ENCODE peak calls at places on chromosomes 7 and 10, in four cellular contexts. N, M, U and H are unnamed samples.

GRCh38 chr10:116098411-116099019 is 174.5 kb downstream of the GFRA1 start:
- DNase-seq in U (no peak), N (no peak), M (no peak), H (no peak)

GRCh38 chr7:28558236-28558635 is 145.9 kb downstream of the CREB5 start:
- DNase-seq in U (no peak), M (no peak), N (no peak), H (no peak)

GRCh38 chr10:14588084-14588937 is 186.4 kb downstream of the FAM107B start:
- DNase-seq in U (no peak), N (no peak), M (no peak), H (peak)

GRCh38 chr7:4774804-4775280 is 581 bp upstream of the AP5Z1 start:
- DNase-seq in M (no peak), U (no peak), N (no peak), H (no peak)

GRCh38 chr7:93231264-93231663 is 902 bp upstream of the VPS50 start:
- DNase-seq in M (no peak), U (no peak), N (no peak), H (peak)

GRCh38 chr7:49878627-49879026 is 105.2 kb downstream of the VWC2 start:
- DNase-seq in U (no peak), M (no peak), N (no peak), H (no peak)

GRCh38 chr7:2825595-2826227 is 18.4 kb downstream of the GNA12 start:
- DNase-seq in M (peak), U (no peak), N (no peak), H (no peak)

GRCh38 chr7:149787428-149788299 is 14.3 kb upstream of the ZNF467 start:
- DNase-seq in U (peak), M (peak), N (no peak), H (no peak)

GRCh38 chr7:150973571-150974451 is 4.3 kb downstream of the KCNH2 start:
- DNase-seq in U (peak), N (no peak), M (peak), H (no peak)

GRCh38 chr7:110922906-110923305 is 168.0 kb upstream of the LRRN3 start:
- DNase-seq in M (no peak), U (no peak), N (no peak), H (no peak)

GRCh38 chr10:13019280-13019679 is 17.8 kb upstream of the CCDC3 start:
- DNase-seq in U (no peak), N (no peak), M (no peak), H (no peak)

GRCh38 chr7:24318326-24318725 is 34.3 kb downstream of the NPY start:
- DNase-seq in M (peak), U (no peak), N (no peak), H (peak)

GRCh38 chr10:11005626-11006427 is 11.8 kb upstream of the CELF2 start:
- DNase-seq in M (no peak), N (no peak), U (no peak), H (no peak)

GRCh38 chr10:2173328-2173727 is 436.0 kb upstream of the ADARB2 start:
- DNase-seq in N (no peak), M (no peak), U (no peak), H (no peak)

GRCh38 chr10:132421377-132422168 is 24.6 kb downstream of the PWWP2B start:
- DNase-seq in N (no peak), M (no peak), U (peak), H (peak)
- TF ChIP-seq POLR2AphosphoS5 in N (no peak), M (no peak), U (no peak), H (peak)

GRCh38 chr7:66521675-66522074 is 107.0 kb upstream of the KCTD7 start:
- DNase-seq in M (no peak), N (no peak), U (no peak), H (no peak)

GRCh38 chr7:66524738-66525137 is 103.9 kb upstream of the KCTD7 start:
- DNase-seq in M (no peak), N (no peak), U (peak), H (no peak)

GRCh38 chr7:66523409-66523808 is 105.3 kb upstream of the KCTD7 start:
- DNase-seq in U (no peak), M (no peak), N (no peak), H (no peak)

GRCh38 chr7:66518151-66518691 is 110.5 kb upstream of the KCTD7 start:
- DNase-seq in M (no peak), N (no peak), U (peak), H (no peak)

DNA sequence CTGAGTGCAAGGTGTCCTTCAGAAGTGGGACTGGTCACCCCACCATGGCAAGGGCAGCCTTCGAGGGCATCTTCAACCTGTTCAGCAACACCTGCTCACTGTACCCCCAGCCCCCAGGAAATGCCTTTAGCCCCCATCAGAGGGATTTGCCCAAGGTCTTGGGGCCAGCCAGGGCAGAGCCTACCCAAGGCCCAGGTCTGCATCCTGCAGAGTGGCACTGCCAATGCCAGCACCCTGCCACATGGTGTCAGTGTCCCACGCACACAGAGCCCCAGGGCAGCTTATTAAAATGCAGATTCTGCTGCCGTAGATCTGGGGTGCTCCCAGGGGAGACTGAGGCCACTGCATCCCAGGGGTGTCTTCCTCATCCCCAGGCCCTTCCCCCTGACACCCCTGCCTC is 106.2 kb upstream of the KCTD7 start:
- DNase-seq in N (no peak), U (peak), M (peak), H (peak)
- TF ChIP-seq CTCF in N (peak), U (no peak), M (no peak), H (peak)

GRCh38 chr10:97640174-97640867 is at the start of gene PI4K2A:
- DNase-seq in U (peak), M (peak), N (peak), H (peak)
- TF ChIP-seq POLR2AphosphoS5 in U (peak), M (peak), N (peak), H (no peak)

GRCh38 chr7:56028942-56029630 is 22.2 kb downstream of the PSPH start:
- DNase-seq in U (no peak), M (no peak), N (no peak), H (no peak)

GRCh38 chr7:56030340-56030739 is 20.9 kb downstream of the PSPH start:
- DNase-seq in U (no peak), N (no peak), M (no peak), H (no peak)

GRCh38 chr7:56033671-56034432 is 17.4 kb downstream of the PSPH start:
- DNase-seq in M (peak), N (peak), U (peak), H (peak)
- TF ChIP-seq CTCF in M (no peak), N (peak), U (peak), H (no peak)

GRCh38 chr10:123800299-123800698 is 91.3 kb downstream of the CPXM2 start:
- DNase-seq in U (no peak), M (no peak), N (no peak), H (no peak)
- TF ChIP-seq POLR2AphosphoS5 in U (no peak), M (no peak), N (no peak), H (no peak)